ENCODE peak calls at places on chromosomes 4 and X, in eight cellular contexts. T is LoVo; N is NCI-H2171 treated with DMSO at 0.1 percent for 48 hours; O is HL-60; S is CD8-positive, alpha-beta T cell; J is left kidney; W is activated CD8-positive, alpha-beta memory T cell treated with anti-CD3 and anti-CD28 coated beads, Interleukin-2, amount 50 U/mL, for 48 hours; B is NAMALWA. L is an unnamed sample.

GRCh38 chr4:8524595-8525382 is 55.4 kb upstream of the GPR78 start:
- DNase-seq in N (no peak), W (no peak), O (no peak), S (no peak), T (no peak), J (no peak), B (no peak), L (no peak)

GRCh38 chr4:139492429-139492828 is 38.5 kb downstream of the RAB33B start:
- DNase-seq in N (no peak), J (no peak), T (no peak), O (no peak), W (no peak), B (no peak), S (no peak), L (no peak)

GRCh38 chrX:150977411-150978162 is 5.5 kb upstream of the HMGB3 start:
- DNase-seq in S (no peak), T (no peak), B (no peak), O (no peak), N (no peak), W (no peak), J (no peak), L (peak)

GRCh38 chr4:111174331-111174730 is 551.5 kb upstream of the PITX2 start:
- DNase-seq in T (no peak), B (no peak), S (no peak), N (no peak), W (no peak), J (no peak), O (no peak), L (no peak)

GRCh38 chr4:72006576-72006975 is 25.2 kb upstream of the NPFFR2 start:
- DNase-seq in W (no peak), O (no peak), B (no peak), S (no peak), J (no peak), N (no peak), T (no peak), L (no peak)

GRCh38 chr4:102430511-102430910 is 70.6 kb upstream of the NFKB1 start:
- DNase-seq in S (no peak), B (peak), O (no peak), J (peak), N (no peak), W (no peak), T (no peak), L (no peak)

GRCh38 chrX:49206543-49206942 is 6.5 kb upstream of the SYP start:
- DNase-seq in N (no peak), S (no peak), B (no peak), J (no peak), T (no peak), W (no peak), O (no peak), L (peak)

GRCh38 chrX:101813200-101813599 is 118.6 kb downstream of the ZMAT1 start:
- DNase-seq in N (no peak), T (no peak), J (no peak), B (peak), S (no peak), O (no peak), W (no peak), L (no peak)

GRCh38 chr4:15336410-15337184 is 91.2 kb upstream of the C1QTNF7 start:
- DNase-seq in W (no peak), S (no peak), N (no peak), B (no peak), O (no peak), T (no peak), J (no peak), L (no peak)

GRCh38 chr4:83389756-83390505 is 55.3 kb upstream of the HPSE start:
- DNase-seq in J (no peak), W (no peak), T (no peak), N (no peak), S (no peak), B (no peak), O (no peak), L (no peak)

GRCh38 chrX:17164079-17164478 is 210.9 kb upstream of the NHS start:
- DNase-seq in N (no peak), T (no peak), B (no peak), S (no peak), J (no peak), W (no peak), O (no peak), L (no peak)

L was measured in aorta.